ENCODE peak calls at places on chromosomes 11 and 22, in six cellular contexts. N, F, H, W, M and Y are unnamed samples. For H3K4me1, the result is how much of the 10 kb centered on the place peaks cover.

GRCh38 chr11:27649800-27650199 is 50.5 kb downstream of the BDNF start:
- DNase-seq in N (no peak), F (no peak), H (no peak), W (no peak), M (no peak), Y (no peak)

GRCh38 chr22:20058989-20059770 is 20.9 kb upstream of the DGCR8 start:
- DNase-seq in N (no peak), F (no peak), H (no peak), W (no peak), M (no peak), Y (no peak)

GRCh38 chr11:4076774-4077173 is 17.8 kb upstream of the RRM1 start:
- DNase-seq in N (no peak), F (no peak), H (no peak), W (no peak), M (no peak), Y (no peak)

GRCh38 chr11:10387209-10388083 is 67.6 kb upstream of the AMPD3 start:
- DNase-seq in N (no peak), F (peak), H (no peak), W (peak), M (no peak), Y (peak)

GRCh38 chr22:37282385-37282677 is at the start of gene CYTH4:
- DNase-seq in N (no peak), F (no peak), H (no peak), W (no peak), M (no peak), Y (peak)

GRCh38 chr11:87150936-87151335 is 113.2 kb downstream of the TMEM135 start:
- DNase-seq in N (no peak), F (peak), H (no peak), W (no peak), M (no peak), Y (no peak)

GRCh38 chr11:4072668-4073285 is 21.8 kb upstream of the RRM1 start:
- DNase-seq in N (no peak), F (peak), H (no peak), W (no peak), M (peak), Y (no peak)

GRCh38 chr11:71355266-71355665 is 92.9 kb downstream of the DHCR7 start:
- DNase-seq in N (no peak), F (peak), H (no peak), W (no peak), M (no peak), Y (no peak)

GRCh38 chr22:41600976-41601375 is 11.3 kb upstream of the PMM1 start:
- DNase-seq in N (no peak), F (no peak), H (no peak), W (no peak), M (no peak), Y (no peak)

GRCh38 chr22:39234867-39235687 is 9.7 kb downstream of the PDGFB start:
- DNase-seq in N (no peak), F (no peak), H (no peak), W (no peak), M (no peak), Y (peak)

GRCh38 chr11:5564259-5565019 is 16.1 kb upstream of the OR52H1 start:
- DNase-seq in N (no peak), F (peak), H (no peak), W (no peak), M (no peak), Y (no peak)

GRCh38 chr11:78063440-78064181 is at the start of gene THRSP:
- DNase-seq in N (no peak), F (no peak), H (no peak), W (no peak), M (no peak), Y (peak)

GRCh38 chr22:38304526-38304925 is 12.7 kb downstream of the CSNK1E start:
- DNase-seq in N (no peak), F (peak), H (no peak), W (peak), M (no peak), Y (no peak)

GRCh38 chr11:121236115-121237001 is 56.2 kb upstream of the SC5D start:
- DNase-seq in N (no peak), F (peak), H (no peak), W (no peak), M (no peak), Y (no peak)

GRCh38 chr11:119091083-119091650 is 6.5 kb downstream of the HMBS start:
- DNase-seq in N (no peak), F (peak), H (no peak), W (no peak), M (no peak), Y (no peak)

GRCh38 chr22:22813126-22814075 is 74.2 kb upstream of the IGLL5 start:
- DNase-seq in N (no peak), F (no peak), H (no peak), W (no peak), M (no peak), Y (no peak)

GRCh38 chr11:75571625-75572024 is 9.6 kb downstream of the SERPINH1 start:
- DNase-seq in N (no peak), F (no peak), H (no peak), W (no peak), M (no peak), Y (peak)

GRCh38 chr11:30218278-30218677 is 12.5 kb upstream of the FSHB start:
- DNase-seq in N (no peak), F (no peak), H (no peak), W (no peak), M (no peak), Y (no peak)

GRCh38 chr11:44607987-44608386 is 42.5 kb downstream of the CD82 start:
- DNase-seq in N (no peak), F (peak), H (no peak), W (no peak), M (no peak), Y (no peak)

GRCh38 chr22:49042066-49042465 is 785.6 kb downstream of the BRD1 start:
- DNase-seq in N (no peak), F (no peak), H (no peak), W (no peak), M (no peak), Y (no peak)

GRCh38 chr11:68837583-68838571 is 3.8 kb downstream of the CPT1A start:
- DNase-seq in N (no peak), F (no peak), H (no peak), W (no peak), M (no peak), Y (no peak)
- H3K4me1 ChIP-seq in N (under half), F (under half), H (half or more), W (half or more), M (under half), Y (half or more)

DNA sequence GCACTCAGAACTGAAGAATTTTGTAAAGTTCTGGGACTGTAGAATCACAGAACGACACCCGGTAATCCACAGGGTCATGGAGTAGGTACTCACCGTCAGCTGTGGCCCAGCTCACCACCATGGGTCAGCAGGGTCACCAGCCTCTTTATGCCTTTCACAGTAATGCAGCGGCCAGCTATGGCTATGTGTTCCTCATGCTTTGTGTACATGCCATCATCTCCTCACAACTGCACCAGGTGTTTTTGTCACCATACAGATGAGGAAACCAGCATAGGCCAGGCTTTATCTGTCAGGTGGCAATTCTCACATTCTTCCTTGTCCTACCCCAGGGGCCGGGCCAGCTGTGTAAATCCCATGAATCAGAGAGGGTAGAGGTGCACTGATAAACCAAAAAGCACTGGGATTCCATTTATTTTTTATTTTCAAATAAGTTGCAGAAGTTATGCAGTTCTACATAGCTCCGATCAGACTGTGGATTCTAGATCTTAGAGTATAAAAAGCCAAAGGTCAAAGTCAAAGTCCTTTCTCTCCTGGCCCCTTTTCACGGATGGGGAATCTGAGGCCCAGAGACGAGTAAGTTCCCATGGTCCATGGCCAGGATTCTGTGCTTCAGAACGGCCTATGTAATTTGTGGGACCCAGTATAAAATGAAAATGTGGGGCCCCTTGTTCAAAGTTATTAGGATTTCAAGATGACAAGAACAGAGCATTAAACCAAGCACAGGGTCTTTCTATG is 17.5 kb downstream of the TSKU start:
- DNase-seq in N (no peak), F (no peak), H (no peak), W (no peak), M (no peak), Y (no peak)
- H3K4me1 ChIP-seq in N (under half), F (under half), H (under half), W (half or more), M (under half), Y (under half)

GRCh38 chr11:111413849-111414248 is 34.8 kb upstream of the POU2AF1 start:
- DNase-seq in N (no peak), F (no peak), H (no peak), W (no peak), M (no peak), Y (no peak)

GRCh38 chr11:111414267-111414931 is 35.3 kb upstream of the POU2AF1 start:
- DNase-seq in N (no peak), F (no peak), H (no peak), W (no peak), M (no peak), Y (no peak)

GRCh38 chr11:111416231-111416960 is 37.3 kb upstream of the POU2AF1 start:
- DNase-seq in N (no peak), F (no peak), H (no peak), W (no peak), M (no peak), Y (no peak)

GRCh38 chr11:111417011-111417765 is 38.1 kb upstream of the POU2AF1 start:
- DNase-seq in N (no peak), F (no peak), H (no peak), W (no peak), M (no peak), Y (no peak)

GRCh38 chr11:111414936-111415335 is 35.9 kb upstream of the POU2AF1 start:
- DNase-seq in N (no peak), F (no peak), H (no peak), W (no peak), M (no peak), Y (no peak)
- H3K4me1 ChIP-seq in N (under half), F (under half), H (under half), W (under half), M (under half), Y (under half)

GRCh38 chr22:32818446-32819115 is 17.1 kb downstream of the TIMP3 start:
- DNase-seq in N (no peak), F (no peak), H (no peak), W (no peak), M (no peak), Y (no peak)
- H3K4me1 ChIP-seq in N (under half), F (under half), H (half or more), W (half or more), M (under half), Y (half or more)

DNA sequence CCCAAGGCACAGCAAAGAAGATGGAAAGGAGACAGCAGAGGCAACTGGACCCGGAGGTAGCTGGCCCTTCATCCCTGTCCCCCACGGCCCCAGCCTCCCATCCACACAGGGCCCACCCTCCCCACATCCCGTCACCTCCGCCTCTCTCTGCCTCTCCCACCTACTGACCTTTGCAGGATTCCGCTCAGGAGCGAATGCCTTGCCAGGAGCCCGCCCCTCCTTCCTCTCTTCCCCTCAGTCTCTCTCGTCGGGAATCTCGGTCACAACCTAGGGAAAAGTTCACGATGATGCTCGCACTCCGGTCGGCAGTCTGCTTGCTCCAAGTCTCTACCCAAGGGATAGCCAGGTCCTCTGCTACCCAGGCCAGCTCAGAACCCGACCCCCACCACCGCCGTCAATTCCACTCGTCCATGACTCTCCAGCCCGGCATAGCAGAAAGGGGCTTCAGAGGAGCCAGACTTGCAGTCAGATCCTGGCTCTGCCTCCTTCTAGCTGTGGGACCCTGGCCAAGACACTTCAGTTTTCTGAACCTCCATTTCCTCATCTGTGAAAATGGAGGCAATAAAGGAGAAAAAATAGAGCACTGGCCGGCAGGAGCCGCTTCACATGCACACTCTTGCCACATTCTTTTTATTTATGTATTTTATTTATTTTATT is 10.2 kb downstream of the AHNAK start:
- DNase-seq in N (no peak), F (peak), H (no peak), W (no peak), M (no peak), Y (no peak)
- H3K4me1 ChIP-seq in N (under half), F (under half), H (half or more), W (half or more), M (under half), Y (under half)

GRCh38 chr22:24198682-24199052 is 17.4 kb downstream of the SUSD2 start:
- DNase-seq in N (no peak), F (no peak), H (no peak), W (no peak), M (no peak), Y (no peak)

GRCh38 chr22:24201681-24202590 is 20.6 kb downstream of the SUSD2 start:
- DNase-seq in N (no peak), F (no peak), H (no peak), W (no peak), M (no peak), Y (no peak)

GRCh38 chr22:24205438-24206189 is 24.3 kb downstream of the SUSD2 start:
- DNase-seq in N (no peak), F (no peak), H (no peak), W (no peak), M (no peak), Y (no peak)

GRCh38 chr22:24200616-24201212 is 19.4 kb downstream of the SUSD2 start:
- DNase-seq in N (no peak), F (peak), H (no peak), W (no peak), M (no peak), Y (no peak)
- H3K4me1 ChIP-seq in N (under half), F (under half), H (under half), W (under half), M (under half), Y (under half)

GRCh38 chr11:66646875-66647274 is 8.4 kb downstream of the RBM4 start:
- DNase-seq in N (no peak), F (no peak), H (no peak), W (no peak), M (no peak), Y (no peak)
- H3K4me1 ChIP-seq in N (under half), F (under half), H (under half), W (half or more), M (under half), Y (under half)